ENCODE peak calls at places on chromosomes 11 and 22, in eight cellular contexts. J, K, R, S, I, Y, D and N are unnamed samples.
A peak's percentile ranks its signal among the peaks of the same experiment; 100 is the strongest.

GRCh38 chr11:9815486-9816136 is 151.7 kb downstream of the SWAP70 start:
- DNase-seq in I (no peak), S (no peak), Y (no peak), D (no peak), K (no peak), R (no peak), J (no peak), N (no peak)

GRCh38 chr11:129373489-129373953 is 2.1 kb upstream of the BARX2 start:
- DNase-seq in J (no peak), R (no peak), S (no peak), Y (no peak), K (no peak), D (no peak), I (no peak), N (no peak)

GRCh38 chr22:23518381-23519187 is 61.5 kb downstream of the IGLL1 start:
- DNase-seq in K (no peak), J (no peak), R (peak; percentile 50), D (no peak), S (no peak), Y (no peak), I (no peak), N (no peak)

GRCh38 chr11:75422248-75423231 is 10.5 kb downstream of the KLHL35 start:
- DNase-seq in J (no peak), I (peak; percentile 78), S (peak; percentile 67), K (peak; percentile 34), R (peak; percentile 62), D (no peak), Y (no peak), N (peak; percentile 52)

GRCh38 chr11:34792814-34793241 is 123.4 kb downstream of the APIP start:
- DNase-seq in K (no peak), S (peak; percentile 57), R (no peak), Y (peak; percentile 89), D (no peak), J (no peak), I (peak; percentile 70), N (peak; percentile 80)

GRCh38 chr11:84019576-84020194 is 733.5 kb upstream of the CCDC90B start:
- DNase-seq in S (no peak), I (no peak), D (no peak), Y (no peak), K (no peak), J (no peak), R (no peak), N (no peak)

GRCh38 chr11:133118563-133119303 is 413.6 kb downstream of the OPCML start:
- DNase-seq in D (no peak), I (no peak), R (no peak), K (no peak), S (no peak), J (no peak), Y (no peak), N (no peak)

GRCh38 chr11:45076761-45077160 is 69.7 kb upstream of the PRDM11 start:
- DNase-seq in Y (no peak), D (no peak), S (no peak), K (no peak), J (no peak), I (no peak), R (no peak), N (no peak)

GRCh38 chr11:77249427-77249826 is 52.1 kb downstream of the GDPD4 start:
- DNase-seq in Y (peak; percentile 37), J (peak; percentile 27), K (no peak), R (no peak), S (no peak), I (no peak), D (no peak), N (no peak)

GRCh38 chr11:78825531-78825930 is 250.9 kb upstream of the NARS2 start:
- DNase-seq in S (no peak), R (no peak), D (no peak), I (no peak), K (no peak), J (no peak), Y (no peak), N (no peak)

GRCh38 chr11:67638535-67639437 is 777 bp downstream of the TBX10 start:
- DNase-seq in S (no peak), K (no peak), D (no peak), J (no peak), Y (no peak), I (no peak), R (no peak), N (no peak)

GRCh38 chr11:2768471-2769408 is 68.9 kb upstream of the KCNQ1OT1 start:
- DNase-seq in S (peak; percentile 50), R (peak; percentile 60), I (peak; percentile 17), J (peak; percentile 38), K (no peak), D (no peak), Y (no peak), N (peak; percentile 56)

GRCh38 chr11:726278-726915 is 20.4 kb downstream of the EPS8L2 start:
- DNase-seq in J (no peak), S (peak; percentile 88), R (peak; percentile 94), D (no peak), I (peak; percentile 83), Y (no peak), K (peak; percentile 77), N (no peak)

GRCh38 chr11:61971177-61972111 is 4.0 kb upstream of the FTH1 start:
- DNase-seq in R (peak; percentile 93), Y (peak; percentile 99), D (peak; percentile 86), I (peak; percentile 96), S (peak; percentile 97), J (peak; percentile 88), K (peak; percentile 94), N (peak; percentile 99)

GRCh38 chr11:77068461-77069335 is 1.9 kb downstream of the CAPN5 start:
- DNase-seq in Y (no peak), K (peak; percentile 8), D (no peak), J (no peak), S (peak; percentile 46), I (no peak), R (no peak), N (peak; percentile 47)

GRCh38 chr11:118017631-118018315 is 31.6 kb downstream of the IL10RA start:
- DNase-seq in J (no peak), R (no peak), Y (no peak), I (no peak), D (no peak), K (no peak), S (no peak), N (no peak)

GRCh38 chr22:41327124-41327523 is 25.8 kb downstream of the ZC3H7B start:
- DNase-seq in R (peak; percentile 84), S (no peak), Y (no peak), D (no peak), J (no peak), I (no peak), K (no peak), N (no peak)

GRCh38 chr11:123797065-123797940 is 8.8 kb downstream of the OR6M1 start:
- DNase-seq in J (no peak), R (no peak), S (no peak), I (no peak), Y (no peak), K (no peak), D (no peak), N (no peak)

DNA sequence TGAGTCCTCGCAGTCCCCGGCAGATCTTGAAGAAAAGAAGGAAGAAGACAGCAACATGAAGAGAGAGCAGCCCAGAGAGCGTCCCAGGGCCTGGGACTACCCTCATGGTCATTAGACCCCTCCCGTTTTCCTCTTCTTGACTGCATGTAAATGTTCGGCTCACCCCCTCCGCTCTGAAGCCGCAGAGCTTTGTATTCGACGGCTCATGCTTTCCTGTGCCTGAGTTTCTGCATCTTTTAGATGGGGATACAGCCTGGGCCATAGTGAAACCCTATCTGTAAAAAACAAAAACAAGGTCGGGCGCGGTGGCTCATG is 7.7 kb downstream of the USP18 start:
- DNase-seq in Y (no peak), D (no peak), K (no peak), S (no peak), R (no peak), J (no peak), I (no peak), N (no peak)
- H3K4me3 ChIP-seq in Y (no peak overlapping the region), D (no peak overlapping the region), K (no peak overlapping the region), S (no peak overlapping the region), R (no peak overlapping the region), J (no peak overlapping the region), I (no peak overlapping the region), N (no peak overlapping the region)

DNA sequence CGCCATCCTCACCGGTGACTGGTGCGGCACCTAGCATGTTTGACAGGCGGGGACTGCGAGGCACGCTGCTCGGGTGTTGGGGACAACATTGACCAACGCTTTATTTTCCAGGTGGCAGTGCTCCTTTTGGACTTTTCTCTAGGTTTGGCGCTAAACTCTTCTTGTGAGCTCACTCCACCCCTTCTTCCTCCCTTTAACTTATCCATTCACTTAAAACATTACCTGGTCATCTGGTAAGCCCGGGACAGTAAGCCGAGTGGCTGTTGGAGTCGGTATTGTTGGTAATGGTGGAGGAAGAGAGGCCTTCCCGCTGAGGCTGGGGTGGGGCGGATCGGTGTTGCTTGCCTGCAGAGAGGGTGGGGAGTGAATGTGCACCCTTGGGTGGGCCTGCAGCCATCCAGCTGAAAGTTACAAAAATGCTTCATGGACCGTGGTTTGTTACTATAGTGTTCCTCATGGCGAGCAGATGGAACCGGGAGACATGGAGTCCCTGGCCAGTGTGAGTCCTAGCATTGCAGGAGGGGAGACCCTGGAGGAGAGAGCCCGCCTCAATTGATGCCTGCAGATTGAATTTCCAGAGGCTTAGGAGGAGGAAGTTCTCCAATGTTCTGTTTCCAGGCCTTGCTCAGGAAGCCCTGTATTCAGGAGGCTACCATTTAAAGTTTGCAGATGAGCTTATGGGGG is 1.1 kb downstream of the NEAT1 start:
- DNase-seq in R (peak; percentile 84), S (peak; percentile 52), J (no peak), I (peak; percentile 40), Y (peak; percentile 28), D (no peak), K (peak; percentile 44), N (peak; percentile 80)
- TF ChIP-seq POLR2A in R (peak; percentile 5), S (peak; percentile 25), J (peak; percentile 63), I (no peak), Y (peak; percentile 77), D (no peak), K (no peak), N (no peak)

GRCh38 chr22:38826801-38827200 is 17.0 kb downstream of the NPTXR start:
- DNase-seq in R (no peak), J (no peak), Y (no peak), I (no peak), D (no peak), S (no peak), K (no peak), N (no peak)

GRCh38 chr22:38826386-38826785 is 17.4 kb downstream of the NPTXR start:
- DNase-seq in I (no peak), K (no peak), D (no peak), S (no peak), J (no peak), R (no peak), Y (no peak), N (no peak)

GRCh38 chr22:38824587-38824986 is 19.2 kb downstream of the NPTXR start:
- DNase-seq in J (no peak), D (peak; percentile 61), I (peak; percentile 44), R (no peak), Y (peak; percentile 69), S (no peak), K (peak; percentile 31), N (no peak)

GRCh38 chr22:38823076-38823475 is 20.8 kb downstream of the NPTXR start:
- DNase-seq in J (no peak), Y (no peak), S (no peak), K (no peak), R (no peak), D (no peak), I (no peak), N (no peak)

GRCh38 chr22:38823637-38824036 is 20.2 kb downstream of the NPTXR start:
- DNase-seq in K (no peak), Y (no peak), S (no peak), I (no peak), J (no peak), D (no peak), R (no peak), N (no peak)
- TF ChIP-seq POLR2AphosphoS5 in K (no peak), Y (no peak), S (no peak), I (no peak), J (no peak), D (no peak), R (no peak), N (no peak)

GRCh38 chr11:3832816-3833215 is 7.9 kb downstream of the RHOG start:
- DNase-seq in K (no peak), S (no peak), Y (no peak), D (no peak), J (no peak), I (no peak), R (peak; percentile 59), N (no peak)
- H3K4me3 ChIP-seq in K (no peak overlapping the region), S (no peak overlapping the region), Y (no peak overlapping the region), D (no peak overlapping the region), J (no peak overlapping the region), I (no peak overlapping the region), R (no peak overlapping the region), N (no peak overlapping the region)